ENCODE peak calls at places on chromosomes 1 and 21, in four cellular contexts. One of them, this sample, is unnamed.
A peak's percentile ranks its signal among the peaks of the same experiment; 100 is the strongest.

GRCh38 chr1:7223334-7224080 is 438.3 kb downstream of the CAMTA1 start:
- DNase-seq in GM23338: no peak
- DNase-seq in mammary epithelial cell: peak; percentile 54
- DNase-seq in fibroblast of lung: peak; percentile 90
- DNase-seq in this sample: peak; percentile 96

GRCh38 chr1:58356402-58356801 is 190.1 kb downstream of the OMA1 start:
- DNase-seq in GM23338: no peak
- DNase-seq in mammary epithelial cell: no peak
- DNase-seq in fibroblast of lung: no peak
- DNase-seq in this sample: no peak

GRCh38 chr1:16719571-16720402 is 20.5 kb upstream of the RNU1-4 start:
- DNase-seq in GM23338: no peak
- DNase-seq in fibroblast of lung: no peak
- DNase-seq in mammary epithelial cell: no peak
- DNase-seq in this sample: no peak

GRCh38 chr1:53543130-53543770 is 84.1 kb downstream of the DMRTB1 start:
- DNase-seq in mammary epithelial cell: no peak
- DNase-seq in GM23338: no peak
- DNase-seq in fibroblast of lung: no peak
- DNase-seq in this sample: peak; percentile 31

GRCh38 chr1:86499987-86500593 is 31.4 kb downstream of the CLCA1 start:
- DNase-seq in mammary epithelial cell: no peak
- DNase-seq in fibroblast of lung: peak; percentile 48
- DNase-seq in GM23338: peak; percentile 93
- DNase-seq in this sample: peak; percentile 90

GRCh38 chr1:223756002-223756775 is 43.9 kb downstream of the CAPN2 start:
- DNase-seq in fibroblast of lung: no peak
- DNase-seq in GM23338: no peak
- DNase-seq in mammary epithelial cell: no peak
- DNase-seq in this sample: no peak

GRCh38 chr1:184428604-184429003 is 41.8 kb downstream of the C1orf21 start:
- DNase-seq in GM23338: no peak
- DNase-seq in fibroblast of lung: no peak
- DNase-seq in mammary epithelial cell: no peak
- DNase-seq in this sample: no peak

GRCh38 chr1:33180226-33181037 is 1.4 kb downstream of the TRIM62 start:
- DNase-seq in mammary epithelial cell: peak; percentile 83
- DNase-seq in GM23338: peak; percentile 95
- DNase-seq in fibroblast of lung: peak; percentile 81
- DNase-seq in this sample: peak; percentile 91

GRCh38 chr1:231612393-231613089 is 14.0 kb upstream of the DISC1 start:
- DNase-seq in fibroblast of lung: no peak
- DNase-seq in mammary epithelial cell: no peak
- DNase-seq in GM23338: no peak
- DNase-seq in this sample: no peak

GRCh38 chr1:45785583-45785982 is 17.8 kb upstream of the MAST2 start:
- DNase-seq in GM23338: no peak
- DNase-seq in fibroblast of lung: no peak
- DNase-seq in mammary epithelial cell: no peak
- DNase-seq in this sample: no peak

GRCh38 chr1:37697090-37697489 is 4.8 kb downstream of the CDCA8 start:
- DNase-seq in fibroblast of lung: no peak
- DNase-seq in mammary epithelial cell: no peak
- DNase-seq in GM23338: no peak
- DNase-seq in this sample: no peak

GRCh38 chr1:27621067-27621920 is 13.7 kb downstream of the FGR start:
- DNase-seq in fibroblast of lung: peak; percentile 43
- DNase-seq in mammary epithelial cell: peak; percentile 52
- DNase-seq in GM23338: no peak
- DNase-seq in this sample: peak; percentile 75

GRCh38 chr1:61406467-61406866 is 318.5 kb downstream of the TM2D1 start:
- DNase-seq in fibroblast of lung: no peak
- DNase-seq in mammary epithelial cell: no peak
- DNase-seq in GM23338: no peak
- DNase-seq in this sample: no peak

GRCh38 chr1:912740-913301 is 10.9 kb upstream of the SAMD11 start:
- DNase-seq in mammary epithelial cell: no peak
- DNase-seq in GM23338: peak; percentile 83
- DNase-seq in fibroblast of lung: no peak
- DNase-seq in this sample: peak; percentile 71
- H3K27me3 ChIP-seq in mammary epithelial cell: peaks cover 25% of the 10 kb centered on the region
- H3K27me3 ChIP-seq in GM23338: peaks cover 61% of the 10 kb centered on the region
- H3K27me3 ChIP-seq in fibroblast of lung: peaks cover 27% of the 10 kb centered on the region
- H3K27me3 ChIP-seq in this sample: no peaks in the 10 kb centered on the region

GRCh38 chr1:90773812-90774211 is 56.7 kb upstream of the BARHL2 start:
- DNase-seq in GM23338: no peak
- DNase-seq in fibroblast of lung: no peak
- DNase-seq in mammary epithelial cell: no peak
- DNase-seq in this sample: no peak
- TF ChIP-seq EZH2 in GM23338: no peak
- TF ChIP-seq EZH2 in fibroblast of lung: no peak
- TF ChIP-seq EZH2 in mammary epithelial cell: no peak
- TF ChIP-seq EZH2 in this sample: no peak

DNA sequence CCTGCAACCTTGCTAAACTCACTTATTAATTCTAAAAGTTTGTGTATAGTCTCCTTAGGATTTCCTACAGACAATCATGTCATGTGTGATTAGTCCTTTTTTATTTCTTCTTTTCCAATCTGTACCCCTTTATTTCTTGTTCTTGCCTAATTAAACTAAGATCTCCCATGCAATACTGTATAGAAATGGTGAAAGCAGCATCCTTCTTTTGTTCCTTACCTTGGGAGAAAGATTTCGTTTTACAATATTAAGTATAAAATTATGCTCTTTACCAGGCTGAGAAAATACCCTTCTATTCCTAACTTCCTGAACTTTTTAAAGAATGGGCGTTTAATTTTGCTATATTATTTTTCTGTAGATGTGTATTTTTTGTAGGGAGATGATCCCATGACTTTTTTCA is 7.6 kb upstream of the COL18A1 start:
- DNase-seq in GM23338: no peak
- DNase-seq in mammary epithelial cell: no peak
- DNase-seq in fibroblast of lung: no peak
- DNase-seq in this sample: no peak
- H3K27me3 ChIP-seq in GM23338: no peaks in the 10 kb centered on the region
- H3K27me3 ChIP-seq in mammary epithelial cell: no peaks in the 10 kb centered on the region
- H3K27me3 ChIP-seq in fibroblast of lung: peaks cover 4% of the 10 kb centered on the region
- H3K27me3 ChIP-seq in this sample: peaks cover 8% of the 10 kb centered on the region

GRCh38 chr1:115838805-115839705 is 1.9 kb downstream of the NHLH2 start:
- DNase-seq in GM23338: peak; percentile 85
- DNase-seq in fibroblast of lung: no peak
- DNase-seq in mammary epithelial cell: peak; percentile 60
- DNase-seq in this sample: peak; percentile 59

GRCh38 chr1:115837762-115838421 is 3.0 kb downstream of the NHLH2 start:
- DNase-seq in fibroblast of lung: no peak
- DNase-seq in mammary epithelial cell: no peak
- DNase-seq in GM23338: peak; percentile 51
- DNase-seq in this sample: peak; percentile 28

GRCh38 chr1:115840615-115841460 is at the start of gene NHLH2:
- DNase-seq in mammary epithelial cell: no peak
- DNase-seq in GM23338: no peak
- DNase-seq in fibroblast of lung: no peak
- DNase-seq in this sample: no peak

GRCh38 chr1:115838426-115838804 is 2.5 kb downstream of the NHLH2 start:
- DNase-seq in GM23338: peak; percentile 55
- DNase-seq in fibroblast of lung: no peak
- DNase-seq in mammary epithelial cell: no peak
- DNase-seq in this sample: no peak

GRCh38 chr1:115839706-115840095 is 1.2 kb downstream of the NHLH2 start:
- DNase-seq in mammary epithelial cell: no peak
- DNase-seq in GM23338: no peak
- DNase-seq in fibroblast of lung: no peak
- DNase-seq in this sample: peak; percentile 32
- TF ChIP-seq EZH2 in mammary epithelial cell: no peak
- TF ChIP-seq EZH2 in GM23338: peak; percentile 41
- TF ChIP-seq EZH2 in fibroblast of lung: no peak
- TF ChIP-seq EZH2 in this sample: no peak

This sample was measured in GM23248.